ENCODE peak calls at places on chromosomes 11 and 22, in four cellular contexts. I, Y, O and R are unnamed samples.

GRCh38 chr22:45504703-45505341 is 2.1 kb downstream of the FBLN1 start:
- DNase-seq in I (no peak), Y (no peak), O (no peak), R (peak)

GRCh38 chr11:76216536-76217326 is 10.4 kb upstream of the WNT11 start:
- DNase-seq in I (no peak), Y (no peak), O (peak), R (no peak)

GRCh38 chr11:66861051-66861773 is 4.3 kb downstream of the LRFN4 start:
- DNase-seq in I (no peak), Y (no peak), O (no peak), R (no peak)

GRCh38 chr11:45468265-45468856 is 182.2 kb upstream of the SYT13 start:
- DNase-seq in I (no peak), Y (no peak), O (no peak), R (no peak)

GRCh38 chr11:45444796-45445195 is 158.7 kb upstream of the SYT13 start:
- DNase-seq in I (peak), Y (peak), O (no peak), R (no peak)

GRCh38 chr11:19561011-19561410 is 151.6 kb upstream of the NAV2 start:
- DNase-seq in I (no peak), Y (no peak), O (peak), R (no peak)

GRCh38 chr11:44322243-44322642 is 12.3 kb upstream of the ALX4 start:
- DNase-seq in I (no peak), Y (no peak), O (no peak), R (no peak)

GRCh38 chr11:45736424-45736823 is 68.5 kb upstream of the SLC35C1 start:
- DNase-seq in I (peak), Y (no peak), O (no peak), R (no peak)

GRCh38 chr11:6864436-6864835 is 1.6 kb downstream of the OR10A2 start:
- DNase-seq in I (no peak), Y (no peak), O (no peak), R (no peak)

GRCh38 chr11:34050536-34050935 is 995 bp upstream of the CAPRIN1 start:
- DNase-seq in I (no peak), Y (no peak), O (no peak), R (no peak)

GRCh38 chr22:49973018-49973965 is 12.7 kb downstream of the PIM3 start:
- DNase-seq in I (no peak), Y (no peak), O (peak), R (no peak)

GRCh38 chr11:23280088-23280487 is 419.8 kb upstream of the CCDC179 start:
- DNase-seq in I (no peak), Y (no peak), O (no peak), R (no peak)

GRCh38 chr11:84543367-84544159 is 1083.6 kb downstream of the DLG2 start:
- DNase-seq in I (no peak), Y (no peak), O (no peak), R (no peak)

GRCh38 chr11:973237-973636 is 47.6 kb downstream of the AP2A2 start:
- DNase-seq in I (no peak), Y (no peak), O (no peak), R (no peak)

GRCh38 chr11:116044946-116045345 is 540.7 kb upstream of the CADM1 start:
- DNase-seq in I (no peak), Y (no peak), O (no peak), R (no peak)

GRCh38 chr22:24402460-24403192 is 24.8 kb upstream of the ADORA2A start:
- DNase-seq in I (peak), Y (peak), O (no peak), R (no peak)

GRCh38 chr11:46489668-46490560 is 98.3 kb upstream of the CHRM4 start:
- DNase-seq in I (peak), Y (peak), O (no peak), R (peak)

GRCh38 chr22:47175151-47175760 is 412.8 kb downstream of the TBC1D22A start:
- DNase-seq in I (no peak), Y (no peak), O (peak), R (no peak)

GRCh38 chr22:48798281-48799226 is 1029.1 kb downstream of the BRD1 start:
- DNase-seq in I (no peak), Y (no peak), O (no peak), R (no peak)

GRCh38 chr22:19289475-19290161 is 1.9 kb downstream of the CLTCL1 start:
- DNase-seq in I (no peak), Y (no peak), O (no peak), R (no peak)

GRCh38 chr11:291281-292210 is 2.6 kb downstream of the PGGHG start:
- DNase-seq in I (no peak), Y (no peak), O (peak), R (no peak)

GRCh38 chr22:22351366-22351765 is 106.8 kb downstream of the VPREB1 start:
- DNase-seq in I (no peak), Y (no peak), O (no peak), R (no peak)

GRCh38 chr11:77120571-77120970 is 7.5 kb upstream of the MYO7A start:
- DNase-seq in I (no peak), Y (no peak), O (no peak), R (no peak)

GRCh38 chr11:77677138-77677537 is 39.5 kb upstream of the CLNS1A start:
- DNase-seq in I (no peak), Y (no peak), O (no peak), R (no peak)

DNA sequence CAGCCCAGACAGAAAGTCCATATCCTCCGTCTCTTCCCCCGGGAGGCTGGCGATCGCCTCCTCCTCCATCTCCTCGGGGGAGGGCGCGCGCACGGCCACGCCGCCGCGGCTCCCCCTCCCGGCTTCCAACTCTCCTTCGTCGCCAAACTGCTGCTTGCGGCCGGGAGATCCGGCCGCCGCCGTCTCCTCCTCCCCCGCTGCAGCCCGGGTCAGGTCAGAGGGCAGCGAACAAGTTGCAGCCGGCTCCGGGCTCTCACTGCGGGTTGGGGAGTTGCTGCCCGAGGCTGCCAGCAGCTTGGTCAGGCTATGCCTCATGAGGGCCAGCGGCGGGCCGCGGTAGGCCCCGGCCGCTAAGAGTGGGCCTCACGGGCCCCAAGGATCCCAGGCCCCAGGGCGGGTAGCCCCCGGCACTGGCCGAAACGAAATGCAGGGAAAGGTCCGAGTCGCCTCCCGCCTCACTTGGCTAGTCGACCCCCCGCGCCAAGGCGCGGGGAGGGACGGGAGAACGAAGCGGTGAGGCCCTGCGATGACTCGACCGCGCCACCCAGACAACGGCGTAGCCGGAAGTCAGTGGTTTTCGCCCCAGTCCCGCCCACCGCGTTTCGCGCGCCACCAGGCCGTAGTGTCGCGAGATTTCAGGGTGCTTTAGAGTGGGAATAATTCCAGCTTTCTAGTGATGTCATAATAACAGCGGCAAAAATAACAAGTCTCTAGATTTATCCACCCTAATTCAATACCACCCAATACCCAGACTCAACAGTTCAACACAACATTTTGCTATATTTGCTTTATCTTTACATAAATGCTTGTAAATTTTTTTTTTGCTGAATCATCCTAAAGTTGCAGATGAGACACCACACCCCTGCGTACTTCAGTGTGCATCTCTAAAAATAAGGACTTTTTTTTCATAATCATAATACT is at the start of gene CREBZF:
- DNase-seq in I (peak), Y (peak), O (peak), R (peak)
- TF ChIP-seq CTCF in I (no peak), Y (no peak), O (no peak), R (no peak)

GRCh38 chr11:119681537-119681936 is 47.5 kb downstream of the NECTIN1 start:
- DNase-seq in I (no peak), Y (no peak), O (no peak), R (no peak)
- TF ChIP-seq CTCF in I (no peak), Y (no peak), O (no peak), R (peak)

DNA sequence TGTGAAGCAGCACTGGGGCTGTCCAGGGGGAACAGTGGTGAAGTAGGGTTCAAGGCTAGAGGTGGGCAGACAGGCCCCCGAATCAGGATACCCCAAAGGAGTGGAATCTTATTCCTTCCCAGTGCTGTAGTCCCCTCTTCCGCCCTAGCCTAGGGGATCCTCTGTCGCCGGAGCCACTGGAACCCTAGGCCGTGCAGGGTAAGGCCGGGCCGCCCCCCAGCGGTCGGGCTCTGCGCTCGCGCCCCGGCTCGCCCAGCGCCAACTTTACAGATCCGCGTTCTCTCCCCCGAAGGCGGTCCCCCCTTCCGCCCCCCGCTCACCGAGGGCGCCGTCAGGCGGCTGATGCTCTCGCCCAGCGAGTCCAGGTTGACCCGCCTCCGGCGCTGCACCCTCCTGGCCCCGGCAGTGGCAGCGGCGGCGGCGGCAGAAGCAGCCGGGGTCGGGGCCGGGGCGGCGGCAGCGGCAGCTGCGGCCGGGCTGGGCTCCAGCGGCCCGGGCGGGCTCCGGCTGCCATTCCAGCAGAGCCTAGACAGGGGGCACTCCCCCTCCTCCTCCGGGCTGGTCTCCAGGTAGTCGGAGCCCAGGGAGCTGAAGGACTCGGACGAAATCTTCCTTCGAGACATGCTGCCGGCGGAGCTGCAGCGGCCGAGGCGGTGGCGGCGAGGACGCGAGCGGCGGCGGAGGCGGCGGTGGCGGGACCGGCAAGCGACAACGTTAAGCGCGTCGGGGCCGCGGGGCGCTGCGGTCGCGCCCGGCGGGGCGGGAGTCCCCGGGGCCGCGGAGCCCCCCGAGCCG is 646 bp downstream of the GUCY1A2 start:
- DNase-seq in I (peak), Y (peak), O (no peak), R (peak)
- TF ChIP-seq CTCF in I (peak), Y (peak), O (no peak), R (peak)

GRCh38 chr11:93659216-93659615 is 2.3 kb upstream of the CEP295 start:
- DNase-seq in I (no peak), Y (no peak), O (no peak), R (no peak)

GRCh38 chr11:93668171-93668570 is 6.7 kb downstream of the CEP295 start:
- DNase-seq in I (no peak), Y (no peak), O (no peak), R (no peak)

GRCh38 chr11:93662177-93662575 is 694 bp downstream of the CEP295 start:
- DNase-seq in I (no peak), Y (no peak), O (no peak), R (no peak)

GRCh38 chr11:93659841-93660240 is 1.6 kb upstream of the CEP295 start:
- DNase-seq in I (no peak), Y (no peak), O (no peak), R (no peak)

GRCh38 chr11:93663021-93663420 is 1.5 kb downstream of the CEP295 start:
- DNase-seq in I (no peak), Y (no peak), O (no peak), R (no peak)
- TF ChIP-seq CTCF in I (no peak), Y (no peak), O (no peak), R (no peak)

GRCh38 chr22:35045451-35045850 is 20.5 kb upstream of the ISX start:
- DNase-seq in I (no peak), Y (no peak), O (no peak), R (no peak)

GRCh38 chr22:35044607-35045390 is 21.2 kb upstream of the ISX start:
- DNase-seq in I (no peak), Y (no peak), O (no peak), R (no peak)

GRCh38 chr22:35043932-35044319 is 22.0 kb upstream of the ISX start:
- DNase-seq in I (no peak), Y (no peak), O (no peak), R (no peak)

GRCh38 chr22:35046744-35047462 is 19.1 kb upstream of the ISX start:
- DNase-seq in I (no peak), Y (no peak), O (no peak), R (no peak)

DNA sequence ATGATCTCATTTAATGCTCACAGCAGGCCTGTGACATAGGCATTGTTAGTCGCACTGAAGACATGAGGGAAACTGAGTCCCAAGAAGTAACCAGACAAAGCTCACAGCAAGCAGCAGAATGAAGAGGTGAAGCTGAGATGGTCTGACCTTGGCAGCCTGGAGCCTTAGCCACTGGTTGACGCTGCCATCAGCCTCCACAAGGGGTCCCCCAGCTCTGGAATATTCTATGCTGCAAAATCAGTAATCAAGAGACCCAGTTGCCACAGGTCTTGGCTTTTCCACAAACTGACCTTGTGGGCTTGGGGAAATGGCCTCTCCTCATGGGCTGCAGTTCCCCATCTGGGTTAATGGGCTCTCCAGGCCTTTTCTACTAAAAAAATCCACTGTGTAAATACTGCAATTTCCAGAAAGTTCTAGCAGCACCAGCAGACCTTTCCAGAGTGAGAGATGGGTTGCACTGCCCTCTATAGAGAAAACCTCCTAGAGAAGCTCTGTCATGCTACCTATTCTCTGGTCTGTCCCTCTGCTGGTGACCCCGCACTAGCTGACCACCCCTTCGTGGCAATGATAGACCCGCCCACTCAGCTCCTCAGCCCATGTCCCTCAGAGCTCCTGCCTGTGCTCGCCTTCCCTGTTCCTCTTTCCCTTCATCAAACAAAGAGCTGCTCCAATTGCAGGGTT is 22.6 kb upstream of the ISX start:
- DNase-seq in I (peak), Y (no peak), O (no peak), R (no peak)
- TF ChIP-seq CTCF in I (no peak), Y (no peak), O (no peak), R (no peak)